ENCODE peak calls at places on chromosomes 2 and 18, in nine cellular contexts. J is heart left ventricle; I is natural killer cell; E is dorsolateral prefrontal cortex; U is 8988T; B is left ventricle myocardium inferior; W is HEK293T; S is activated CD8-positive, alpha-beta memory T cell treated with anti-CD3 and anti-CD28 coated beads for 24 hours; P is lower leg skin. H is an unnamed sample.

GRCh38 chr18:54734059-54734458 is 94.2 kb upstream of the RAB27B start:
- DNase-seq in J (no peak), I (no peak), E (no peak), U (no peak), B (no peak), W (peak; percentile 6), S (no peak), P (no peak), H (no peak)

GRCh38 chr18:41594582-41594981 is 360.5 kb upstream of the PIK3C3 start:
- DNase-seq in J (no peak), I (no peak), E (no peak), U (no peak), B (no peak), W (no peak), S (no peak), P (no peak), H (no peak)

GRCh38 chr18:58038063-58038462 is 6.0 kb upstream of the NEDD4L start:
- DNase-seq in J (no peak), I (no peak), E (no peak), U (no peak), B (no peak), W (no peak), S (no peak), P (no peak), H (no peak)

GRCh38 chr2:70851704-70852103 is 16.1 kb upstream of the CD207 start:
- DNase-seq in J (no peak), I (peak; percentile 30), E (no peak), U (no peak), B (no peak), W (no peak), S (peak; percentile 58), P (no peak), H (no peak)

GRCh38 chr18:10139783-10140410 is 226.1 kb downstream of the VAPA start:
- DNase-seq in J (no peak), I (no peak), E (no peak), U (no peak), B (no peak), W (no peak), S (no peak), P (peak; percentile 52), H (no peak)

GRCh38 chr18:57943723-57944122 is 100.3 kb upstream of the NEDD4L start:
- DNase-seq in J (no peak), I (no peak), E (no peak), U (no peak), B (no peak), W (no peak), S (no peak), P (no peak), H (no peak)

GRCh38 chr2:217611626-217612127 is 391.1 kb downstream of the TNS1 start:
- DNase-seq in J (no peak), I (no peak), E (no peak), U (no peak), B (no peak), W (no peak), S (no peak), P (no peak), H (no peak)

GRCh38 chr18:812673-813404 is 797 bp upstream of the YES1 start:
- DNase-seq in J (peak; percentile 83), I (peak; percentile 78), E (peak; percentile 48), U (peak; percentile 41), B (peak; percentile 68), W (peak; percentile 30), S (peak; percentile 90), P (peak; percentile 96), H (peak; percentile 62)

GRCh38 chr2:221397179-221397578 is 174.9 kb downstream of the EPHA4 start:
- DNase-seq in J (no peak), I (no peak), E (no peak), U (no peak), B (no peak), W (no peak), S (no peak), P (no peak), H (no peak)

GRCh38 chr18:35861367-35862114 is 110.9 kb upstream of the RMP24 start:
- DNase-seq in J (peak; percentile 68), I (no peak), E (no peak), U (no peak), B (peak; percentile 30), W (no peak), S (no peak), P (no peak), H (no peak)

GRCh38 chr18:52992041-52992440 is 652.0 kb downstream of the DCC start:
- DNase-seq in J (no peak), I (no peak), E (no peak), U (no peak), B (no peak), W (no peak), S (no peak), P (no peak), H (no peak)

GRCh38 chr18:47411159-47411558 is 159.7 kb upstream of the SKOR2 start:
- DNase-seq in J (no peak), I (no peak), E (no peak), U (no peak), B (no peak), W (no peak), S (no peak), P (peak; percentile 59), H (no peak)

GRCh38 chr2:236440110-236440881 is 129.3 kb upstream of the ACKR3 start:
- DNase-seq in J (no peak), I (no peak), E (no peak), U (no peak), B (no peak), W (no peak), S (no peak), P (no peak), H (no peak)

GRCh38 chr2:20499387-20499786 is 52.5 kb downstream of the RHOB start:
- DNase-seq in J (no peak), I (no peak), E (no peak), U (no peak), B (no peak), W (no peak), S (no peak), P (no peak), H (no peak)

GRCh38 chr2:232860593-232861241 is 9.3 kb upstream of the SNORC start:
- DNase-seq in J (no peak), I (no peak), E (no peak), U (no peak), B (no peak), W (no peak), S (no peak), P (no peak), H (no peak)

GRCh38 chr2:184685999-184686841 is 87.9 kb downstream of the ZNF804A start:
- DNase-seq in J (no peak), I (no peak), E (no peak), U (no peak), B (no peak), W (no peak), S (no peak), P (no peak), H (no peak)

GRCh38 chr2:168246072-168246482 is 1.3 kb downstream of the STK39 start:
- DNase-seq in J (no peak), I (no peak), E (no peak), U (no peak), B (no peak), W (no peak), S (no peak), P (no peak), H (no peak)

GRCh38 chr2:164496421-164496820 is 124.9 kb downstream of the GRB14 start:
- DNase-seq in J (no peak), I (no peak), E (no peak), U (no peak), B (no peak), W (no peak), S (no peak), P (no peak), H (no peak)